ENCODE peak calls at places on chromosomes 1 and 21, in five cellular contexts. T, I, E, U and C are unnamed samples.
A peak's percentile ranks its signal among the peaks of the same experiment; 100 is the strongest.

GRCh38 chr1:90721210-90722194 is 4.4 kb upstream of the BARHL2 start:
- DNase-seq in E (peak; percentile 81), T (peak; percentile 70), I (peak; percentile 81), U (peak; percentile 91), C (peak; percentile 52)

GRCh38 chr1:96072021-96072420 is 649.6 kb upstream of the PTBP2 start:
- DNase-seq in I (no peak), E (no peak), T (no peak), U (no peak), C (no peak)

GRCh38 chr21:45021428-45022347 is 52.7 kb upstream of the ADARB1 start:
- DNase-seq in U (no peak), I (no peak), T (no peak), E (no peak), C (no peak)

GRCh38 chr1:203286161-203286984 is 18.9 kb upstream of the BTG2 start:
- DNase-seq in I (no peak), E (peak; percentile 45), U (peak; percentile 49), T (no peak), C (no peak)

GRCh38 chr1:154964359-154964758 is 2.8 kb upstream of the PYGO2 start:
- DNase-seq in U (no peak), E (no peak), I (no peak), T (no peak), C (no peak)

GRCh38 chr1:157347508-157347907 is 204.8 kb downstream of the FCRL5 start:
- DNase-seq in I (no peak), E (no peak), T (no peak), U (no peak), C (no peak)

GRCh38 chr1:166721145-166721544 is 118.1 kb upstream of the POGK start:
- DNase-seq in I (no peak), U (peak; percentile 29), E (no peak), T (peak; percentile 34), C (peak; percentile 10)

GRCh38 chr1:158998781-158999161 is 10.9 kb upstream of the IFI16 start:
- DNase-seq in T (peak; percentile 79), E (peak; percentile 68), I (peak; percentile 33), U (peak; percentile 67), C (peak; percentile 32)

GRCh38 chr21:34071683-34072082 is 1.7 kb upstream of the MRPS6 start:
- DNase-seq in T (no peak), I (no peak), U (no peak), E (no peak), C (no peak)

GRCh38 chr1:177170756-177171535 is at the start of gene BRINP2:
- DNase-seq in T (no peak), U (peak; percentile 91), I (peak; percentile 91), E (peak; percentile 63), C (no peak)

GRCh38 chr1:170533331-170533730 is 1.4 kb downstream of the GORAB start:
- DNase-seq in I (no peak), T (no peak), U (no peak), E (no peak), C (no peak)

GRCh38 chr1:231419738-231420298 is 2.3 kb downstream of the EGLN1 start:
- DNase-seq in U (peak; percentile 5), T (peak; percentile 12), I (no peak), E (no peak), C (no peak)

GRCh38 chr1:114719424-114719787 is 2.8 kb upstream of the NRAS start:
- DNase-seq in I (no peak), T (no peak), E (no peak), U (no peak), C (no peak)

GRCh38 chr1:119783354-119784126 is 14.8 kb upstream of the HMGCS2 start:
- DNase-seq in E (peak; percentile 54), U (no peak), T (no peak), I (no peak), C (no peak)

GRCh38 chr1:2240251-2241156 is 12.4 kb downstream of the SKI start:
- DNase-seq in T (no peak), U (no peak), E (peak; percentile 66), I (peak; percentile 73), C (no peak)
- TF ChIP-seq EZH2phosphoT487 in T (no peak), U (no peak), E (no peak), I (no peak), C (no peak)

GRCh38 chr21:36512971-36513370 is 33.0 kb upstream of the CLDN14 start:
- DNase-seq in T (no peak), I (no peak), U (no peak), E (no peak), C (no peak)

GRCh38 chr21:36511484-36512227 is 31.7 kb upstream of the CLDN14 start:
- DNase-seq in U (no peak), I (no peak), T (peak; percentile 44), E (no peak), C (no peak)

GRCh38 chr21:36508948-36509347 is 29.0 kb upstream of the CLDN14 start:
- DNase-seq in I (no peak), T (no peak), E (no peak), U (no peak), C (no peak)

GRCh38 chr21:36509966-36510742 is 30.2 kb upstream of the CLDN14 start:
- DNase-seq in I (no peak), T (no peak), E (peak; percentile 26), U (no peak), C (no peak)

DNA sequence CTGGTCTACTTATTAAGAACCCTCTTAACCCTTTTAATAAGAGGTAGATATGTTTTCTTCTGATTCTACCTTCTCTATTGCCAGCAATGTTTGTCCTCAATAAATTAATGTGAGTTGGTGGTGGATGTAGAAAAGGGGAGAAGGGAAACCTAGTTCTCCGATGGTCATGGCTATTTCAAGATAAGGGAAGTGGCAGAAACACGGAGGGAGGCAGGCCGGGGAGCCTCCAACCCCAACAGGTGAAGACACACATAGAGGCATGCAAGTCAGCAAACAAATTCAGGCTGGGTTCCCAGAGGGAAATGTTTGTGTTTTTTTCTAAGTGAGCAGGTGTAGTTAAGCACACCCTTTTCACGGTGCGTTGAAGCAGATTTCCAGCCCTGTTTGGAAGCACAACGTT is 31.0 kb upstream of the CLDN14 start:
- DNase-seq in I (no peak), T (no peak), E (no peak), U (no peak), C (no peak)
- TF ChIP-seq EZH2phosphoT487 in I (no peak), T (no peak), E (no peak), U (no peak), C (no peak)

GRCh38 chr1:11749203-11749689 is 12.7 kb upstream of the C1orf167 start:
- DNase-seq in U (peak; percentile 49), T (no peak), E (peak; percentile 43), I (peak; percentile 59), C (peak; percentile 26)
- TF ChIP-seq EZH2phosphoT487 in U (no peak), T (no peak), E (no peak), I (no peak), C (no peak)

DNA sequence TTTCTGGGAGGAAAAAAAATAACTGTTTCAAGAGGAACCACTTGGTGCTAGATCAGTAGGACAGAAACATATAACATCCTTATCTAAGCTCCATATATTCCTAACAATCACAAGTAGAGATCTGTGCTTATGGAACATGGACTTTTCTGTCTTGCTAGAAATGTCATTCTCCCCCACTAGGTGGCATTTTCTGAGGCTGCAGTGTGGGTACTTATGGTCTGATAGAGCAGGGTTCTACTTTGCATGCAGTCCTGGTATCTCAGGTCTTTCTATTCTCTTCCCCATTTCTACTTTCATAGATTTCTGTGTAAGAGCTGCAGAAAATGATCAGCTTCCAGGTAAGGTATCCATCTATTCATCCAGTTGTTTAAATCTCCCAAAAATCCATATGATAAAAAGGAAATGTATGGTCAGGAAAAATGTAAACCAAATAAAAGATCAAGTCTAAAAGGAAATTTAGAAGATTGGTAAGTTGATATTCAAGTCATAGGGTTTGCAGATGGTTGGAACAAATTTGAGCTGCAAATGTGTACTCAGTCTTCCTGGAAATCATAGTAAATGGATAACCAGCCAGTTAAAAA is 1.5 kb downstream of the ZNF684 start:
- DNase-seq in U (peak; percentile 58), E (peak; percentile 48), I (peak; percentile 60), T (peak; percentile 80), C (peak; percentile 50)
- TF ChIP-seq EZH2phosphoT487 in U (no peak), E (no peak), I (no peak), T (no peak), C (no peak)

GRCh38 chr1:208511242-208511860 is 267.2 kb upstream of the PLXNA2 start:
- DNase-seq in U (no peak), E (no peak), T (no peak), I (peak; percentile 30), C (no peak)

GRCh38 chr1:208506812-208507211 is 262.6 kb upstream of the PLXNA2 start:
- DNase-seq in U (no peak), E (no peak), I (no peak), T (no peak), C (no peak)

GRCh38 chr1:208509072-208509471 is 264.9 kb upstream of the PLXNA2 start:
- DNase-seq in U (no peak), E (no peak), I (no peak), T (no peak), C (no peak)

GRCh38 chr1:208513799-208514198 is 269.6 kb upstream of the PLXNA2 start:
- DNase-seq in I (no peak), E (no peak), U (no peak), T (no peak), C (no peak)

DNA sequence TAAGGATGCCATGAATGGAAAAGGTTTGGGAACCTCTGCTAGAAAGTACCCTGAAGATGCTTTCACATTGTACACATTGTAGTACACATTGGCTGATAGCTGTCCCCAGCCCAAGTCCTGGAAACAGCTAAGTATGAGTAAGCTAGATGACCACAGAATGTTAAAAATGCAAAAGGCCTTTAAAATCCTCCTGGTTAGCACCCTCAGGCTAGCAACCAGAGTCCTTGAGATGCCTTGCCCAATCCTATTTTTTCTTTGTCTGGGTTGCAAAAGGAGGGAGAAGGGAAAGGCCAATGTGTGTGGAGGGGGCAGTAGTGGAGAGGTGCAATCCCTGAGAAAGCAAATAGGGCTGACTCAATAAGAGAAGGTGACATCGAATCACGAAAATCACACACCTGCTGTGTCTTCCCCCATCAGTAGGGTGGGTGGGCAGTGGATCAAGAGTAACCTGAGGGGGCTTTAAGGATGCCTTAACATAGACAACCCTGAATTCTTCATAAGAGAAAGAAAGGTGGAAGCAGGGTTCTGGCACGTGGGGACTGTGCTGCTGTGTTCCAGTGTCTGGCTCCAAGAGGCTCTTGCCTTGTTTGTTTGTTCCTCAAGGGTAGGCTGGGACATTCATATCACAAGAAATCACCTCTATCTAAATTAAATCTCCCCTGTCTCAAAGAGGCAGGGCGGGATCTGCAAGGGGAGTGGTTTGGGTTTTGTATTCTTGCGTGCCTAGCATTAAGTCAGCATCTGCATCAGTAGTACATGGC is 266.2 kb upstream of the PLXNA2 start:
- DNase-seq in U (no peak), I (no peak), T (no peak), E (peak; percentile 23), C (no peak)
- TF ChIP-seq EZH2phosphoT487 in U (no peak), I (no peak), T (no peak), E (no peak), C (no peak)

GRCh38 chr1:24720152-24720551 is 25.1 kb upstream of the CLIC4 start:
- DNase-seq in E (no peak), I (no peak), U (no peak), T (no peak), C (no peak)
- TF ChIP-seq EZH2phosphoT487 in E (no peak), I (no peak), U (no peak), T (no peak), C (no peak)